ENCODE peak calls at places on chromosomes 5 and 9, in five cellular contexts. N is AG09309, L is dorsolateral prefrontal cortex, V is ascending aorta, U is cardiac muscle cell. T is an unnamed sample.

GRCh38 chr5:36179950-36180349 is 28.0 kb downstream of the SKP2 start:
- DNase-seq in U (no peak), N (no peak), V (no peak), L (no peak), T (no peak)

GRCh38 chr5:173202266-173202875 is 32.6 kb downstream of the NKX2-5 start:
- DNase-seq in L (no peak), V (no peak), U (no peak), N (no peak), T (no peak)

GRCh38 chr5:5316333-5316732 is 106.1 kb upstream of the ICE1 start:
- DNase-seq in N (peak; percentile 44), V (no peak), L (no peak), U (no peak), T (no peak)

GRCh38 chr9:85038061-85038460 is 368.5 kb downstream of the NTRK2 start:
- DNase-seq in N (no peak), V (no peak), L (peak; percentile 57), U (no peak), T (no peak)

GRCh38 chr5:179227578-179228311 is 117.5 kb downstream of the ADAMTS2 start:
- DNase-seq in N (no peak), V (no peak), U (peak; percentile 47), L (no peak), T (no peak)

GRCh38 chr5:31563216-31563615 is 31.1 kb downstream of the C5orf22 start:
- DNase-seq in U (no peak), L (no peak), N (no peak), V (no peak), T (no peak)

GRCh38 chr5:134503088-134503936 is 22.2 kb upstream of the JADE2 start:
- DNase-seq in L (peak; percentile 30), V (peak; percentile 53), U (peak; percentile 98), N (peak; percentile 94), T (peak; percentile 95)

GRCh38 chr5:6632324-6632930 is 417 bp downstream of the NSUN2 start:
- DNase-seq in V (no peak), U (peak; percentile 36), N (no peak), L (peak; percentile 25), T (no peak)

GRCh38 chr9:130372057-130372456 is 72.7 kb upstream of the ASS1 start:
- DNase-seq in V (no peak), N (no peak), L (no peak), U (no peak), T (no peak)

GRCh38 chr5:67104859-67105258 is 91.7 kb downstream of the CD180 start:
- DNase-seq in V (no peak), L (no peak), U (no peak), N (no peak), T (no peak)

GRCh38 chr9:99485461-99485860 is 263.4 kb downstream of the SEC61B start:
- DNase-seq in U (peak; percentile 1), V (no peak), N (no peak), L (no peak), T (no peak)

GRCh38 chr9:130837002-130837511 is 2.0 kb downstream of the ABL1 start:
- DNase-seq in L (peak; percentile 63), N (no peak), U (peak; percentile 52), V (no peak), T (no peak)

GRCh38 chr5:170704417-170705195 is 78.9 kb upstream of the GABRP start:
- DNase-seq in U (no peak), N (no peak), L (no peak), V (no peak), T (no peak)

GRCh38 chr9:12740845-12741244 is 34.0 kb upstream of the LURAP1L start:
- DNase-seq in U (no peak), V (no peak), L (no peak), N (no peak), T (no peak)

GRCh38 chr5:173472164-173472563 is 143.9 kb upstream of the STC2 start:
- DNase-seq in N (peak; percentile 94), U (peak; percentile 98), V (peak; percentile 62), L (peak; percentile 96), T (peak; percentile 66)

GRCh38 chr5:6090079-6090654 is 288.2 kb downstream of the MED10 start:
- DNase-seq in N (no peak), L (no peak), V (no peak), U (no peak), T (no peak)

GRCh38 chr5:82777106-82777505 is 300.1 kb downstream of the TMEM167A start:
- DNase-seq in N (no peak), V (no peak), L (no peak), U (no peak), T (no peak)

GRCh38 chr9:126329476-126330275 is 3.0 kb downstream of the MVB12B start:
- DNase-seq in L (no peak), N (no peak), V (no peak), U (no peak), T (no peak)

GRCh38 chr9:83535736-83536135 is 2.5 kb downstream of the FRMD3 start:
- DNase-seq in U (no peak), V (no peak), L (no peak), N (no peak), T (no peak)

GRCh38 chr5:73564644-73565165 is 734 bp downstream of the ANKRA2 start:
- DNase-seq in U (peak; percentile 13), N (no peak), V (no peak), L (no peak), T (no peak)

GRCh38 chr9:570187-570586 is 271.3 kb upstream of the DMRT1 start:
- DNase-seq in U (no peak), V (no peak), L (no peak), N (no peak), T (no peak)

GRCh38 chr9:126203313-126203712 is 123.3 kb upstream of the MVB12B start:
- DNase-seq in L (no peak), U (no peak), V (no peak), N (no peak), T (no peak)

GRCh38 chr9:83034587-83034986 is 28.4 kb downstream of the RASEF start:
- DNase-seq in V (no peak), L (no peak), N (no peak), U (no peak), T (no peak)

GRCh38 chr9:71742703-71743102 is 25.6 kb downstream of the CEMIP2 start:
- DNase-seq in V (no peak), L (no peak), U (no peak), N (no peak), T (no peak)

GRCh38 chr5:90813392-90813791 is 254.8 kb downstream of the ADGRV1 start:
- DNase-seq in L (no peak), V (no peak), U (no peak), N (no peak), T (no peak)

GRCh38 chr9:83451308-83451707 is 86.9 kb downstream of the FRMD3 start:
- DNase-seq in L (no peak), U (no peak), V (no peak), N (no peak), T (peak; percentile 14)

GRCh38 chr9:126397056-126397455 is 70.4 kb downstream of the MVB12B start:
- DNase-seq in N (no peak), L (no peak), V (no peak), U (no peak), T (no peak)

GRCh38 chr5:137296213-137296702 is 202.9 kb downstream of the SPOCK1 start:
- DNase-seq in U (no peak), N (no peak), L (no peak), V (no peak), T (no peak)

GRCh38 chr5:78127875-78128274 is 166.6 kb downstream of the AP3B1 start:
- DNase-seq in N (no peak), V (no peak), L (no peak), U (no peak), T (peak; percentile 9)
- TF ChIP-seq CTCF in N (no peak), V (no peak), L (no peak), U (no peak), T (peak; percentile 25)

GRCh38 chr5:59665086-59665831 is 228.3 kb downstream of the PDE4D start:
- DNase-seq in N (no peak), U (peak; percentile 60), V (no peak), L (no peak), T (no peak)
- TF ChIP-seq CTCF in N (no peak), U (no peak), V (no peak), L (no peak), T (no peak)

DNA sequence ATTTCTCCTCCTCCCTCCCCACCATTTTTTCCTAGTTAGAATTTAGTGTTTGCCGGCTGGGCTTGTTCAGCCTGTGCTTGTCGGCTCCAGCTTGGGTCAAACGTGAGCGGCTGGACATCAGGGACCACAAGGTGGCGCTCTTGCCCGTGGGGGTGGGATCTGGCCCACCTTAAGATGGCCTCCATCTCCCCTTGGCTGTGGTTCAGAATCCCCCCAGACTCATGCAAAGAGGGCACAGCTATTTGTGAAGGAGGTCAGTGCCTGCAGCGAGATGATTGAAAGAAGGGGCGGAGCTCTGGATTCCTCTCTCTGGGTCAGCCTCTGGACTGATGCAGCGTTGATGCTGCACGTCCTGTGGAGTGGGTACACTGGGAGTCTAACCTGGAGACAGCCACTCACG is 283.3 kb upstream of the TUT7 start:
- DNase-seq in N (no peak), U (peak; percentile 76), L (no peak), V (no peak), T (peak; percentile 9)
- TF ChIP-seq CTCF in N (peak; percentile 78), U (peak; percentile 79), L (peak; percentile 33), V (peak; percentile 31), T (peak; percentile 50)

GRCh38 chr9:88942411-88942810 is 48.9 kb upstream of the S1PR3 start:
- DNase-seq in V (no peak), U (no peak), L (no peak), N (no peak), T (no peak)
- TF ChIP-seq CTCF in V (no peak), U (no peak), L (no peak), N (no peak), T (no peak)

GRCh38 chr9:128824911-128825310 is 4.7 kb downstream of the SPOUT1 start:
- DNase-seq in L (no peak), N (no peak), V (no peak), U (no peak), T (no peak)

GRCh38 chr9:128825923-128826702 is 3.5 kb downstream of the SPOUT1 start:
- DNase-seq in N (no peak), L (no peak), U (no peak), V (no peak), T (no peak)

GRCh38 chr9:128829477-128830251 is at the start of gene SPOUT1:
- DNase-seq in V (peak; percentile 78), L (peak; percentile 93), U (peak; percentile 91), N (peak; percentile 52), T (peak; percentile 91)

GRCh38 chr9:128828719-128829452 is 708 bp downstream of the SPOUT1 start:
- DNase-seq in U (no peak), N (no peak), V (no peak), L (no peak), T (no peak)

GRCh38 chr9:128828267-128828666 is 1.3 kb downstream of the SPOUT1 start:
- DNase-seq in U (no peak), V (no peak), N (no peak), L (no peak), T (no peak)
- TF ChIP-seq CTCF in U (no peak), V (no peak), N (no peak), L (no peak), T (no peak)

GRCh38 chr5:141100243-141100805 is at the start of gene PCDHB3:
- DNase-seq in V (no peak), U (peak; percentile 8), N (peak; percentile 32), L (peak; percentile 44), T (peak; percentile 30)
- TF ChIP-seq CTCF in V (no peak), U (no peak), N (peak; percentile 47), L (peak; percentile 47), T (no peak)